ENCODE peak calls at places on chromosomes 16 and 17, in ten cellular contexts. One of them, this sample, is unnamed.

GRCh38 chr17:5122586-5123342 is 6.9 kb downstream of the USP6 start:
- DNase-seq in heart right ventricle: no peak
- DNase-seq in fibroblast of lung: no peak
- DNase-seq in A549: no peak
- DNase-seq in GM06990: no peak
- DNase-seq in CD8-positive, alpha-beta T cell: peak
- DNase-seq in cardiac muscle cell: peak
- DNase-seq in AG04450: no peak
- DNase-seq in dorsolateral prefrontal cortex: no peak
- DNase-seq in heart left ventricle: no peak
- DNase-seq in this sample: no peak

GRCh38 chr16:51095890-51096626 is 55.0 kb downstream of the SALL1 start:
- DNase-seq in heart right ventricle: no peak
- DNase-seq in fibroblast of lung: no peak
- DNase-seq in A549: no peak
- DNase-seq in GM06990: no peak
- DNase-seq in CD8-positive, alpha-beta T cell: no peak
- DNase-seq in cardiac muscle cell: no peak
- DNase-seq in AG04450: no peak
- DNase-seq in dorsolateral prefrontal cortex: no peak
- DNase-seq in heart left ventricle: no peak
- DNase-seq in this sample: no peak

GRCh38 chr16:60414617-60415016 is 1621.6 kb downstream of the CDH8 start:
- DNase-seq in heart right ventricle: no peak
- DNase-seq in fibroblast of lung: no peak
- DNase-seq in A549: no peak
- DNase-seq in GM06990: no peak
- DNase-seq in CD8-positive, alpha-beta T cell: no peak
- DNase-seq in cardiac muscle cell: peak
- DNase-seq in AG04450: no peak
- DNase-seq in dorsolateral prefrontal cortex: no peak
- DNase-seq in heart left ventricle: no peak
- DNase-seq in this sample: no peak

GRCh38 chr16:85897384-85897783 is 1.6 kb upstream of the IRF8 start:
- DNase-seq in heart right ventricle: no peak
- DNase-seq in fibroblast of lung: no peak
- DNase-seq in A549: no peak
- DNase-seq in GM06990: no peak
- DNase-seq in CD8-positive, alpha-beta T cell: no peak
- DNase-seq in cardiac muscle cell: no peak
- DNase-seq in AG04450: no peak
- DNase-seq in dorsolateral prefrontal cortex: no peak
- DNase-seq in heart left ventricle: no peak
- DNase-seq in this sample: no peak

GRCh38 chr16:78499399-78499798 is 399.9 kb downstream of the WWOX start:
- DNase-seq in heart right ventricle: no peak
- DNase-seq in fibroblast of lung: no peak
- DNase-seq in A549: no peak
- DNase-seq in GM06990: no peak
- DNase-seq in CD8-positive, alpha-beta T cell: no peak
- DNase-seq in cardiac muscle cell: no peak
- DNase-seq in AG04450: no peak
- DNase-seq in dorsolateral prefrontal cortex: peak
- DNase-seq in heart left ventricle: no peak
- DNase-seq in this sample: no peak

GRCh38 chr17:75876938-75877751 is 1.2 kb downstream of the TRIM47 start:
- DNase-seq in heart right ventricle: peak
- DNase-seq in fibroblast of lung: peak
- DNase-seq in A549: peak
- DNase-seq in GM06990: peak
- DNase-seq in CD8-positive, alpha-beta T cell: no peak
- DNase-seq in cardiac muscle cell: no peak
- DNase-seq in AG04450: peak
- DNase-seq in dorsolateral prefrontal cortex: peak
- DNase-seq in heart left ventricle: peak
- DNase-seq in this sample: no peak

GRCh38 chr17:6028294-6028693 is 41.9 kb upstream of the WSCD1 start:
- DNase-seq in heart right ventricle: no peak
- DNase-seq in fibroblast of lung: no peak
- DNase-seq in A549: no peak
- DNase-seq in GM06990: no peak
- DNase-seq in CD8-positive, alpha-beta T cell: no peak
- DNase-seq in cardiac muscle cell: no peak
- DNase-seq in AG04450: no peak
- DNase-seq in dorsolateral prefrontal cortex: no peak
- DNase-seq in heart left ventricle: no peak
- DNase-seq in this sample: no peak

GRCh38 chr16:67170948-67171649 is 761 bp downstream of the NOL3 start:
- DNase-seq in heart right ventricle: no peak
- DNase-seq in fibroblast of lung: peak
- DNase-seq in A549: peak
- DNase-seq in GM06990: no peak
- DNase-seq in CD8-positive, alpha-beta T cell: no peak
- DNase-seq in cardiac muscle cell: no peak
- DNase-seq in AG04450: no peak
- DNase-seq in dorsolateral prefrontal cortex: no peak
- DNase-seq in heart left ventricle: no peak
- DNase-seq in this sample: no peak

GRCh38 chr17:46962374-46962790 is 16.7 kb downstream of the RPRML start:
- DNase-seq in heart right ventricle: no peak
- DNase-seq in fibroblast of lung: peak
- DNase-seq in A549: no peak
- DNase-seq in GM06990: no peak
- DNase-seq in CD8-positive, alpha-beta T cell: no peak
- DNase-seq in cardiac muscle cell: no peak
- DNase-seq in AG04450: peak
- DNase-seq in dorsolateral prefrontal cortex: no peak
- DNase-seq in heart left ventricle: peak
- DNase-seq in this sample: no peak

GRCh38 chr17:68593331-68593710 is 7.8 kb downstream of the FAM20A start:
- DNase-seq in heart right ventricle: no peak
- DNase-seq in fibroblast of lung: no peak
- DNase-seq in A549: no peak
- DNase-seq in GM06990: no peak
- DNase-seq in CD8-positive, alpha-beta T cell: no peak
- DNase-seq in cardiac muscle cell: no peak
- DNase-seq in AG04450: no peak
- DNase-seq in dorsolateral prefrontal cortex: no peak
- DNase-seq in heart left ventricle: no peak
- DNase-seq in this sample: no peak
- TF ChIP-seq CTCF in heart right ventricle: no peak
- TF ChIP-seq CTCF in fibroblast of lung: no peak
- TF ChIP-seq CTCF in A549: no peak
- TF ChIP-seq CTCF in GM06990: no peak
- TF ChIP-seq CTCF in CD8-positive, alpha-beta T cell: no peak
- TF ChIP-seq CTCF in cardiac muscle cell: no peak
- TF ChIP-seq CTCF in AG04450: no peak
- TF ChIP-seq CTCF in dorsolateral prefrontal cortex: no peak
- TF ChIP-seq CTCF in heart left ventricle: no peak
- TF ChIP-seq CTCF in this sample: no peak

GRCh38 chr17:7557825-7558543 is 566 bp upstream of the TNFSF13 start:
- DNase-seq in heart right ventricle: peak
- DNase-seq in fibroblast of lung: peak
- DNase-seq in A549: no peak
- DNase-seq in GM06990: peak
- DNase-seq in CD8-positive, alpha-beta T cell: no peak
- DNase-seq in cardiac muscle cell: peak
- DNase-seq in AG04450: no peak
- DNase-seq in dorsolateral prefrontal cortex: peak
- DNase-seq in heart left ventricle: peak
- DNase-seq in this sample: no peak
- H3K4me3 ChIP-seq in heart right ventricle: peak
- H3K4me3 ChIP-seq in fibroblast of lung: no peak
- H3K4me3 ChIP-seq in A549: no peak
- H3K4me3 ChIP-seq in GM06990: peak
- H3K4me3 ChIP-seq in CD8-positive, alpha-beta T cell: peak
- H3K4me3 ChIP-seq in cardiac muscle cell: no peak
- H3K4me3 ChIP-seq in AG04450: no peak
- H3K4me3 ChIP-seq in dorsolateral prefrontal cortex: peak
- H3K4me3 ChIP-seq in heart left ventricle: peak
- H3K4me3 ChIP-seq in this sample: peak

GRCh38 chr17:42023524-42024349 is 3.8 kb downstream of the NKIRAS2 start:
- DNase-seq in heart right ventricle: peak
- DNase-seq in fibroblast of lung: no peak
- DNase-seq in A549: no peak
- DNase-seq in GM06990: no peak
- DNase-seq in CD8-positive, alpha-beta T cell: no peak
- DNase-seq in cardiac muscle cell: no peak
- DNase-seq in AG04450: no peak
- DNase-seq in dorsolateral prefrontal cortex: no peak
- DNase-seq in heart left ventricle: no peak
- DNase-seq in this sample: no peak
- TF ChIP-seq CTCF in heart right ventricle: no peak
- TF ChIP-seq CTCF in fibroblast of lung: no peak
- TF ChIP-seq CTCF in A549: no peak
- TF ChIP-seq CTCF in GM06990: no peak
- TF ChIP-seq CTCF in CD8-positive, alpha-beta T cell: no peak
- TF ChIP-seq CTCF in cardiac muscle cell: no peak
- TF ChIP-seq CTCF in AG04450: no peak
- TF ChIP-seq CTCF in dorsolateral prefrontal cortex: no peak
- TF ChIP-seq CTCF in heart left ventricle: no peak
- TF ChIP-seq CTCF in this sample: no peak

GRCh38 chr17:17446666-17447155 is 30.1 kb upstream of the MED9 start:
- DNase-seq in heart right ventricle: no peak
- DNase-seq in fibroblast of lung: no peak
- DNase-seq in A549: peak
- DNase-seq in GM06990: no peak
- DNase-seq in CD8-positive, alpha-beta T cell: no peak
- DNase-seq in cardiac muscle cell: no peak
- DNase-seq in AG04450: no peak
- DNase-seq in dorsolateral prefrontal cortex: no peak
- DNase-seq in heart left ventricle: no peak
- DNase-seq in this sample: no peak
- H3K4me3 ChIP-seq in heart right ventricle: no peak
- H3K4me3 ChIP-seq in fibroblast of lung: no peak
- H3K4me3 ChIP-seq in A549: no peak
- H3K4me3 ChIP-seq in GM06990: no peak
- H3K4me3 ChIP-seq in CD8-positive, alpha-beta T cell: no peak
- H3K4me3 ChIP-seq in cardiac muscle cell: no peak
- H3K4me3 ChIP-seq in AG04450: no peak
- H3K4me3 ChIP-seq in dorsolateral prefrontal cortex: no peak
- H3K4me3 ChIP-seq in heart left ventricle: no peak
- H3K4me3 ChIP-seq in this sample: no peak

DNA sequence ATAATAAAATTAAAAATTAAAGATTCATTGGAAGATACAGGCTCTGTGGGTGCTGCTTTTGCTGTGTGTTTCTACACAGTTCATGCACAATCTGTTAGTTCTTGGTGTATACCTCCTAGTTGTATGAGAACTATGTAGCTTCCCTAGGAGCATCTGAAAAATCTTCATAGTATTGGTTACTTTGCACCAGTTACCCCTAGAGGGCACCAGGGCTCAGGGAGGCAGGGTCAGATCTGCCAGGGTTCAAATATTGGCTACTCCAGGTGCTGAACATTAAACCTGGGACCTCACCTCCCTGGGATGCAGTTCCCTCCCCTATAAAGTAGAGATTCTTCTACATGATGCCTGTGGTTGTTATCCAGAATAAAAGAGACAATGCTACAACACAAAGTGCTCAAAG is 583.0 kb upstream of the CDH11 start:
- DNase-seq in heart right ventricle: no peak
- DNase-seq in fibroblast of lung: no peak
- DNase-seq in A549: no peak
- DNase-seq in GM06990: no peak
- DNase-seq in CD8-positive, alpha-beta T cell: no peak
- DNase-seq in cardiac muscle cell: peak
- DNase-seq in AG04450: no peak
- DNase-seq in dorsolateral prefrontal cortex: no peak
- DNase-seq in heart left ventricle: no peak
- DNase-seq in this sample: no peak
- TF ChIP-seq CTCF in heart right ventricle: no peak
- TF ChIP-seq CTCF in fibroblast of lung: peak
- TF ChIP-seq CTCF in A549: no peak
- TF ChIP-seq CTCF in GM06990: no peak
- TF ChIP-seq CTCF in CD8-positive, alpha-beta T cell: no peak
- TF ChIP-seq CTCF in cardiac muscle cell: peak
- TF ChIP-seq CTCF in AG04450: peak
- TF ChIP-seq CTCF in dorsolateral prefrontal cortex: no peak
- TF ChIP-seq CTCF in heart left ventricle: peak
- TF ChIP-seq CTCF in this sample: peak